ENCODE peak calls at places on chromosomes 3 and 15, in five cellular contexts. U, B, D, O and Q are unnamed samples.
A peak's percentile ranks its signal among the peaks of the same experiment; 100 is the strongest.

GRCh38 chr3:37907906-37908305 is 46.2 kb downstream of the CTDSPL start:
- DNase-seq in U (no peak), O (no peak), B (no peak), D (no peak), Q (no peak)

GRCh38 chr3:146851665-146852064 is 246.5 kb upstream of the PLSCR5 start:
- DNase-seq in D (no peak), U (no peak), O (no peak), B (no peak), Q (no peak)

GRCh38 chr3:40720863-40721262 is 196.1 kb downstream of the ZNF621 start:
- DNase-seq in U (no peak), D (peak; percentile 40), B (no peak), O (no peak), Q (no peak)

GRCh38 chr15:82178061-82178460 is 84.5 kb downstream of the EFL1 start:
- DNase-seq in B (no peak), D (no peak), U (no peak), O (no peak), Q (no peak)

GRCh38 chr3:57151021-57151449 is 14.1 kb downstream of the IL17RD start:
- DNase-seq in U (no peak), O (no peak), B (no peak), D (no peak), Q (no peak)

GRCh38 chr3:52845157-52845556 is 10.3 kb upstream of the MUSTN1 start:
- DNase-seq in O (no peak), D (no peak), B (no peak), U (no peak), Q (no peak)

GRCh38 chr3:190169243-190169642 is 48.5 kb upstream of the P3H2 start:
- DNase-seq in B (no peak), U (no peak), D (no peak), O (no peak), Q (no peak)

GRCh38 chr3:46974421-46975227 is 1.9 kb downstream of the CCDC12 start:
- DNase-seq in U (no peak), D (no peak), B (no peak), O (no peak), Q (no peak)

GRCh38 chr3:146468234-146468931 is 978 bp downstream of the PLSCR2 start:
- DNase-seq in U (peak; percentile 50), B (no peak), O (no peak), D (no peak), Q (no peak)

GRCh38 chr15:48962662-48963523 is 826 bp downstream of the SHC4 start:
- DNase-seq in O (no peak), B (no peak), D (peak; percentile 17), U (no peak), Q (no peak)

GRCh38 chr15:29270169-29270955 is 740 bp upstream of the NSMCE3 start:
- DNase-seq in U (no peak), O (peak; percentile 46), B (peak; percentile 19), D (no peak), Q (no peak)

GRCh38 chr3:18211116-18211515 is 214.0 kb downstream of the SATB1 start:
- DNase-seq in O (no peak), D (no peak), B (no peak), U (no peak), Q (no peak)

GRCh38 chr3:66989860-66990696 is 8.0 kb upstream of the KBTBD8 start:
- DNase-seq in D (no peak), O (no peak), B (no peak), U (no peak), Q (no peak)

GRCh38 chr3:84755860-84756259 is 202.9 kb upstream of the CADM2 start:
- DNase-seq in U (no peak), B (no peak), D (no peak), O (no peak), Q (no peak)

GRCh38 chr3:110564674-110565073 is 506.9 kb upstream of the NECTIN3 start:
- DNase-seq in U (no peak), B (no peak), D (no peak), O (no peak), Q (no peak)

GRCh38 chr15:25810631-25811077 is 52.5 kb downstream of the ATP10A start:
- DNase-seq in U (no peak), D (no peak), O (peak; percentile 57), B (no peak), Q (no peak)

GRCh38 chr3:65776494-65776893 is 262.2 kb downstream of the MAGI1 start:
- DNase-seq in B (no peak), O (no peak), U (peak; percentile 69), D (no peak), Q (peak; percentile 48)

GRCh38 chr3:32428092-32429068 is 36.7 kb downstream of the CMTM7 start:
- DNase-seq in U (no peak), B (no peak), O (peak; percentile 54), D (no peak), Q (no peak)

GRCh38 chr15:85837011-85837433 is 42.3 kb upstream of the KLHL25 start:
- DNase-seq in D (no peak), B (no peak), O (no peak), U (no peak), Q (no peak)

GRCh38 chr3:186985713-186986364 is 55.5 kb downstream of the ST6GAL1 start:
- DNase-seq in O (no peak), B (no peak), U (no peak), D (no peak), Q (no peak)

GRCh38 chr15:70698412-70698811 is 64.9 kb downstream of the UACA start:
- DNase-seq in O (no peak), B (no peak), D (no peak), U (no peak), Q (no peak)

GRCh38 chr15:41967506-41968206 is 4.7 kb downstream of the EHD4 start:
- DNase-seq in O (no peak), B (no peak), D (peak; percentile 92), U (no peak), Q (no peak)

GRCh38 chr3:120689395-120689794 is 7.4 kb upstream of the HGD start:
- DNase-seq in D (no peak), O (no peak), B (no peak), U (no peak), Q (no peak)

GRCh38 chr15:61034793-61035710 is 194.1 kb downstream of the RORA start:
- DNase-seq in D (no peak), O (no peak), U (peak; percentile 60), B (no peak), Q (peak; percentile 53)

GRCh38 chr15:99000001-99000590 is 7.5 kb downstream of the PGPEP1L start:
- DNase-seq in D (no peak), O (no peak), U (no peak), B (no peak), Q (no peak)

GRCh38 chr3:66816110-66816761 is 181.9 kb upstream of the KBTBD8 start:
- DNase-seq in D (peak; percentile 8), O (no peak), B (no peak), U (peak; percentile 72), Q (no peak)

GRCh38 chr3:177563381-177563780 is 366.1 kb upstream of the TBL1XR1 start:
- DNase-seq in B (no peak), O (no peak), D (no peak), U (no peak), Q (no peak)

GRCh38 chr3:119885746-119886530 is 104.0 kb downstream of the NR1I2 start:
- DNase-seq in U (no peak), O (no peak), B (no peak), D (no peak), Q (peak; percentile 14)

GRCh38 chr15:64232400-64232799 is 69.6 kb upstream of the PPIB start:
- DNase-seq in D (no peak), O (no peak), B (no peak), U (no peak), Q (no peak)